ENCODE peak calls at places on chromosome 7, in four cellular contexts. B, Z, D and A are unnamed samples.

GRCh38 chr7:109879429-109879828 is 1211.5 kb upstream of the LRRN3 start:
- DNase-seq in B (no peak), Z (no peak), D (no peak), A (peak)

GRCh38 chr7:86320341-86320740 is 323.4 kb upstream of the GRM3 start:
- DNase-seq in B (no peak), Z (no peak), D (no peak), A (no peak)

GRCh38 chr7:34846976-34847375 is 189.0 kb downstream of the NPSR1 start:
- DNase-seq in B (no peak), Z (no peak), D (no peak), A (no peak)

GRCh38 chr7:135678612-135679575 is 16.6 kb downstream of the STMP1 start:
- DNase-seq in B (no peak), Z (no peak), D (peak), A (peak)

GRCh38 chr7:33933611-33934281 is 28.4 kb downstream of the BMPER start:
- DNase-seq in B (peak), Z (no peak), D (peak), A (no peak)

GRCh38 chr7:2575733-2576350 is 17.1 kb downstream of the IQCE start:
- DNase-seq in B (no peak), Z (no peak), D (no peak), A (no peak)

GRCh38 chr7:150383710-150384397 is 4.7 kb downstream of the ZNF775 start:
- DNase-seq in B (no peak), Z (peak), D (no peak), A (peak)

GRCh38 chr7:121041516-121042148 is 53.1 kb downstream of the CPED1 start:
- DNase-seq in B (no peak), Z (no peak), D (peak), A (no peak)

GRCh38 chr7:101156866-101157589 is 2.8 kb downstream of the AP1S1 start:
- DNase-seq in B (no peak), Z (no peak), D (no peak), A (no peak)

GRCh38 chr7:75881436-75882095 is 2.7 kb downstream of the RHBDD2 start:
- DNase-seq in B (no peak), Z (no peak), D (no peak), A (no peak)

GRCh38 chr7:46139079-46139478 is 218.0 kb upstream of the IGFBP3 start:
- DNase-seq in B (peak), Z (no peak), D (peak), A (no peak)

GRCh38 chr7:70113078-70113477 is 514.8 kb downstream of the AUTS2 start:
- DNase-seq in B (no peak), Z (no peak), D (no peak), A (no peak)

GRCh38 chr7:121164247-121164646 is 164.6 kb upstream of the WNT16 start:
- DNase-seq in B (no peak), Z (no peak), D (no peak), A (no peak)

GRCh38 chr7:74372511-74373111 is 81.1 kb upstream of the GTF2IRD1 start:
- DNase-seq in B (no peak), Z (no peak), D (no peak), A (no peak)

GRCh38 chr7:80705164-80705781 is 66.8 kb downstream of the CD36 start:
- DNase-seq in B (no peak), Z (no peak), D (no peak), A (no peak)

GRCh38 chr7:322111-322671 is 32.2 kb downstream of the FOXL3 start:
- DNase-seq in B (no peak), Z (no peak), D (peak), A (peak)

GRCh38 chr7:71326596-71326995 is 194.7 kb downstream of the GALNT17 start:
- DNase-seq in B (no peak), Z (no peak), D (no peak), A (no peak)

GRCh38 chr7:17446340-17446739 is 147.9 kb downstream of the AHR start:
- DNase-seq in B (no peak), Z (no peak), D (no peak), A (no peak)

GRCh38 chr7:120703585-120704240 is 154.2 kb downstream of the TSPAN12 start:
- DNase-seq in B (no peak), Z (no peak), D (no peak), A (no peak)

GRCh38 chr7:10974717-10975032 is 1.0 kb downstream of the PHF14 start:
- DNase-seq in B (no peak), Z (no peak), D (no peak), A (no peak)

GRCh38 chr7:47045592-47045991 is 536.3 kb downstream of the TNS3 start:
- DNase-seq in B (no peak), Z (no peak), D (no peak), A (no peak)

GRCh38 chr7:94043299-94043698 is 39.1 kb upstream of the BET1 start:
- DNase-seq in B (peak), Z (no peak), D (peak), A (no peak)

GRCh38 chr7:123633553-123633952 is 22.1 kb upstream of the LMOD2 start:
- DNase-seq in B (no peak), Z (no peak), D (peak), A (no peak)

GRCh38 chr7:123131140-123131539 is 68.6 kb downstream of the SLC13A1 start:
- DNase-seq in B (no peak), Z (no peak), D (no peak), A (no peak)

GRCh38 chr7:29684787-29685650 is 121.3 kb upstream of the WIPF3 start:
- DNase-seq in B (peak), Z (peak), D (peak), A (peak)

GRCh38 chr7:28993371-28993770 is 35.2 kb upstream of the TRIL start:
- DNase-seq in B (no peak), Z (no peak), D (no peak), A (no peak)

GRCh38 chr7:102287465-102288146 is 938 bp downstream of the SH2B2 start:
- DNase-seq in B (no peak), Z (no peak), D (peak), A (no peak)

GRCh38 chr7:45469103-45469502 is 105.1 kb upstream of the ADCY1 start:
- DNase-seq in B (no peak), Z (no peak), D (peak), A (no peak)

GRCh38 chr7:129144834-129145668 is 544 bp downstream of the TSPAN33 start:
- DNase-seq in B (no peak), Z (no peak), D (no peak), A (no peak)

GRCh38 chr7:169165-169853 is 23.1 kb upstream of the FAM20C start:
- DNase-seq in B (no peak), Z (no peak), D (no peak), A (no peak)